ENCODE peak calls at places on chromosomes 6 and 20, in ten cellular contexts. M is DMS153; K is anterior cingulate cortex; L is HTR-8/SVneo; A is activated T-helper 9 cell treated with anti-CD3 and anti-CD28 coated beads, Interleukin-2, amount 50 U/mL, for 16 hours; Q is activated naive CD4-positive, alpha-beta T cell; W is activated T-helper 1 cell treated with Interleukin-2 at 50 U/mL for 16 hours; U is BE2C; C is B cell; E is ELR. Z is an unnamed sample.

GRCh38 chr6:13709698-13710551 is 1.7 kb downstream of the RANBP9 start:
- DNase-seq in M (no peak), K (no peak), L (no peak), A (no peak), Q (no peak), W (no peak), U (no peak), C (no peak), E (peak; percentile 71), Z (no peak)

GRCh38 chr6:30769088-30769852 is 24.9 kb upstream of the IER3 start:
- DNase-seq in M (no peak), K (no peak), L (peak; percentile 93), A (peak; percentile 66), Q (peak; percentile 52), W (peak; percentile 50), U (peak; percentile 51), C (no peak), E (peak; percentile 99), Z (peak; percentile 95)

GRCh38 chr6:119247504-119247903 is 102.1 kb downstream of the MAN1A1 start:
- DNase-seq in M (no peak), K (no peak), L (no peak), A (no peak), Q (no peak), W (no peak), U (no peak), C (no peak), E (no peak), Z (no peak)

GRCh38 chr6:39791311-39791710 is 865 bp upstream of the DAAM2 start:
- DNase-seq in M (peak; percentile 53), K (no peak), L (no peak), A (no peak), Q (no peak), W (no peak), U (no peak), C (no peak), E (peak; percentile 12), Z (peak; percentile 63)

GRCh38 chr6:389622-390021 is 1.9 kb upstream of the IRF4 start:
- DNase-seq in M (no peak), K (no peak), L (no peak), A (no peak), Q (no peak), W (no peak), U (no peak), C (peak; percentile 40), E (no peak), Z (no peak)

GRCh38 chr20:11912013-11912663 is 5.6 kb upstream of the BTBD3 start:
- DNase-seq in M (no peak), K (no peak), L (no peak), A (no peak), Q (no peak), W (no peak), U (peak; percentile 16), C (no peak), E (peak; percentile 23), Z (no peak)

GRCh38 chr6:4348462-4349112 is 213.2 kb upstream of the ECI2 start:
- DNase-seq in M (no peak), K (no peak), L (no peak), A (no peak), Q (no peak), W (no peak), U (no peak), C (no peak), E (peak; percentile 31), Z (no peak)

GRCh38 chr20:53245581-53245980 is 273.4 kb downstream of the TSHZ2 start:
- DNase-seq in M (peak; percentile 31), K (no peak), L (no peak), A (no peak), Q (no peak), W (no peak), U (no peak), C (no peak), E (no peak), Z (no peak)

GRCh38 chr6:131317516-131317915 is 182.2 kb downstream of the AKAP7 start:
- DNase-seq in M (no peak), K (no peak), L (no peak), A (no peak), Q (no peak), W (no peak), U (no peak), C (no peak), E (peak; percentile 2), Z (no peak)

GRCh38 chr20:59006864-59007757 is at the start of gene CTSZ:
- DNase-seq in M (no peak), K (no peak), L (peak; percentile 91), A (peak; percentile 26), Q (peak; percentile 42), W (peak; percentile 25), U (no peak), C (no peak), E (peak; percentile 65), Z (peak; percentile 56)

GRCh38 chr6:130760006-130760405 is 67.2 kb upstream of the SMLR1 start:
- DNase-seq in M (peak; percentile 10), K (no peak), L (peak; percentile 27), A (no peak), Q (no peak), W (no peak), U (no peak), C (no peak), E (peak; percentile 83), Z (peak; percentile 17)

GRCh38 chr6:38771111-38771694 is 56.1 kb downstream of the DNAH8 start:
- DNase-seq in M (no peak), K (no peak), L (no peak), A (no peak), Q (no peak), W (no peak), U (no peak), C (no peak), E (peak; percentile 7), Z (no peak)

GRCh38 chr6:167825059-167825758 is 1.5 kb upstream of the AFDN start:
- DNase-seq in M (no peak), K (no peak), L (no peak), A (no peak), Q (no peak), W (no peak), U (no peak), C (no peak), E (peak; percentile 19), Z (peak; percentile 20)

GRCh38 chr6:50966532-50966931 is 147.9 kb downstream of the TFAP2B start:
- DNase-seq in M (no peak), K (no peak), L (no peak), A (no peak), Q (no peak), W (no peak), U (no peak), C (no peak), E (no peak), Z (no peak)

GRCh38 chr6:1388927-1389790 is at the start of gene FOXF2:
- DNase-seq in M (no peak), K (no peak), L (peak; percentile 54), A (no peak), Q (no peak), W (no peak), U (no peak), C (no peak), E (peak; percentile 58), Z (no peak)

GRCh38 chr6:21873562-21873961 is 280.0 kb downstream of the SOX4 start:
- DNase-seq in M (no peak), K (no peak), L (no peak), A (no peak), Q (no peak), W (no peak), U (no peak), C (no peak), E (peak; percentile 56), Z (no peak)

GRCh38 chr6:165850434-165851019 is 187.5 kb upstream of the PDE10A start:
- DNase-seq in M (peak; percentile 28), K (peak; percentile 25), L (peak; percentile 38), A (peak; percentile 21), Q (peak; percentile 31), W (peak; percentile 23), U (peak; percentile 67), C (no peak), E (peak; percentile 40), Z (peak; percentile 59)

GRCh38 chr20:22475662-22476061 is 108.7 kb downstream of the FOXA2 start:
- DNase-seq in M (no peak), K (no peak), L (no peak), A (no peak), Q (no peak), W (no peak), U (no peak), C (no peak), E (no peak), Z (no peak)

GRCh38 chr6:797479-798077 is 104.6 kb upstream of the EXOC2 start:
- DNase-seq in M (no peak), K (no peak), L (peak; percentile 27), A (no peak), Q (no peak), W (no peak), U (peak; percentile 48), C (peak; percentile 50), E (peak; percentile 67), Z (peak; percentile 20)

GRCh38 chr20:15075586-15075985 is 738.2 kb upstream of the FLRT3 start:
- DNase-seq in M (no peak), K (no peak), L (no peak), A (no peak), Q (no peak), W (no peak), U (no peak), C (no peak), E (no peak), Z (no peak)

GRCh38 chr20:24084281-24084680 is 95.7 kb upstream of the GGTLC1 start:
- DNase-seq in M (no peak), K (no peak), L (no peak), A (no peak), Q (no peak), W (no peak), U (no peak), C (no peak), E (no peak), Z (no peak)

GRCh38 chr6:134331255-134331654 is 13.3 kb upstream of the SGK1 start:
- DNase-seq in M (no peak), K (no peak), L (no peak), A (no peak), Q (no peak), W (no peak), U (no peak), C (no peak), E (no peak), Z (no peak)

GRCh38 chr6:2141644-2142290 is 103.6 kb downstream of the GMDS start:
- DNase-seq in M (no peak), K (no peak), L (no peak), A (no peak), Q (no peak), W (no peak), U (no peak), C (no peak), E (no peak), Z (peak; percentile 90)

GRCh38 chr6:32290886-32291450 is 67.1 kb upstream of the NOTCH4 start:
- DNase-seq in M (no peak), K (no peak), L (no peak), A (no peak), Q (no peak), W (no peak), U (no peak), C (no peak), E (no peak), Z (peak; percentile 28)

GRCh38 chr6:91704531-91704930 is 1117.7 kb upstream of the MAP3K7 start:
- DNase-seq in M (no peak), K (no peak), L (no peak), A (no peak), Q (no peak), W (no peak), U (no peak), C (no peak), E (peak; percentile 30), Z (no peak)

GRCh38 chr6:78322068-78322845 is 545.1 kb upstream of the IRAK1BP1 start:
- DNase-seq in M (no peak), K (no peak), L (no peak), A (no peak), Q (no peak), W (no peak), U (no peak), C (no peak), E (no peak), Z (no peak)